ENCODE peak calls at places on chromosomes 3 and 15, in five cellular contexts. One of them, this sample, is unnamed.

GRCh38 chr3:124217542-124217941 is 225.6 kb upstream of the ROPN1 start:
- DNase-seq in H9: peak; percentile 71
- DNase-seq in mesendoderm: peak; percentile 84
- DNase-seq in IMR-90: peak; percentile 79
- DNase-seq in neuronal stem cell: peak; percentile 78
- DNase-seq in this sample: peak; percentile 72

GRCh38 chr3:46114324-46114988 is 87.2 kb upstream of the XCR1 start:
- DNase-seq in mesendoderm: peak; percentile 86
- DNase-seq in H9: no peak
- DNase-seq in neuronal stem cell: no peak
- DNase-seq in IMR-90: peak; percentile 76
- DNase-seq in this sample: peak; percentile 95

GRCh38 chr3:181637056-181637798 is 74.5 kb upstream of the SOX2 start:
- DNase-seq in neuronal stem cell: no peak
- DNase-seq in IMR-90: no peak
- DNase-seq in mesendoderm: no peak
- DNase-seq in H9: no peak
- DNase-seq in this sample: no peak

GRCh38 chr3:185070491-185071335 is 82.1 kb downstream of the C3orf70 start:
- DNase-seq in mesendoderm: peak; percentile 85
- DNase-seq in IMR-90: peak; percentile 25
- DNase-seq in H9: peak; percentile 87
- DNase-seq in neuronal stem cell: peak; percentile 6
- DNase-seq in this sample: no peak

GRCh38 chr3:122646146-122646988 is 34.3 kb upstream of the PARP14 start:
- DNase-seq in H9: no peak
- DNase-seq in neuronal stem cell: no peak
- DNase-seq in IMR-90: no peak
- DNase-seq in mesendoderm: no peak
- DNase-seq in this sample: no peak

GRCh38 chr15:98955331-98955730 is 52.3 kb downstream of the PGPEP1L start:
- DNase-seq in IMR-90: no peak
- DNase-seq in mesendoderm: no peak
- DNase-seq in H9: no peak
- DNase-seq in neuronal stem cell: no peak
- DNase-seq in this sample: no peak

GRCh38 chr3:56783644-56784451 is 17.9 kb downstream of the ARHGEF3 start:
- DNase-seq in IMR-90: peak; percentile 74
- DNase-seq in neuronal stem cell: no peak
- DNase-seq in mesendoderm: no peak
- DNase-seq in H9: no peak
- DNase-seq in this sample: peak; percentile 14

GRCh38 chr3:127565711-127566110 is 24.8 kb downstream of the TPRA1 start:
- DNase-seq in IMR-90: no peak
- DNase-seq in mesendoderm: peak; percentile 44
- DNase-seq in H9: no peak
- DNase-seq in neuronal stem cell: no peak
- DNase-seq in this sample: no peak

GRCh38 chr3:192367616-192368015 is 359.7 kb downstream of the FGF12 start:
- DNase-seq in IMR-90: no peak
- DNase-seq in mesendoderm: no peak
- DNase-seq in H9: no peak
- DNase-seq in neuronal stem cell: no peak
- DNase-seq in this sample: no peak

DNA sequence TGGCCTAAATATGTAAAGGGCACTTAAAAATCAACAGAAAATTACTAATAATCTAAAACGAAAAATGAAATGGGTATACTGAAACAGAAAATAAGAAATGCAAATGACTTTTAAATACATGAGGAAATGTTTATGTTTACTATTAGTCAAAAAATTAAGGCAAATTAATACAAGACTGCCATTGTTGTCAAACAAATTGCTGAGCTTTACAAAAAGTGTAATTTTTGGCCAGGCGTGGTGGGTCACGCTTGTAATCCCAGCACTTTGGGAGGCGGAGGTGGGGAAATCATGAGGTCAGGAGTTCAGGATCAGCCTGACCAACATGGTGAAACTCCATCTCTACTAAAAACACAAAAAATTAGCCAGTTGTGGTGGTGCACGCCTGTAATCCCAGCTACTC is 343.9 kb upstream of the SGO1 start:
- DNase-seq in neuronal stem cell: no peak
- DNase-seq in IMR-90: no peak
- DNase-seq in H9: no peak
- DNase-seq in mesendoderm: no peak
- DNase-seq in this sample: no peak
- H2BK120ac ChIP-seq in neuronal stem cell: no peak overlapping the region
- H2BK120ac ChIP-seq in IMR-90: no peak overlapping the region
- H2BK120ac ChIP-seq in H9: no peak overlapping the region
- H2BK120ac ChIP-seq in mesendoderm: no peak overlapping the region
- H2BK120ac ChIP-seq in this sample: no peak overlapping the region

GRCh38 chr15:73928971-73929627 is 2.8 kb downstream of the LOXL1 start:
- DNase-seq in IMR-90: no peak
- DNase-seq in mesendoderm: no peak
- DNase-seq in neuronal stem cell: no peak
- DNase-seq in H9: no peak
- DNase-seq in this sample: peak; percentile 31
- H3K18ac ChIP-seq in IMR-90: no peak overlapping the region
- H3K18ac ChIP-seq in mesendoderm: no peak overlapping the region
- H3K18ac ChIP-seq in neuronal stem cell: peak overlapping the region; percentile 35
- H3K18ac ChIP-seq in H9: no peak overlapping the region
- H3K18ac ChIP-seq in this sample: no peak overlapping the region

GRCh38 chr3:49641921-49642707 is 32.0 kb upstream of the APEH start:
- DNase-seq in IMR-90: no peak
- DNase-seq in mesendoderm: no peak
- DNase-seq in neuronal stem cell: no peak
- DNase-seq in H9: no peak
- DNase-seq in this sample: no peak

GRCh38 chr3:49641292-49641691 is 32.9 kb upstream of the APEH start:
- DNase-seq in neuronal stem cell: no peak
- DNase-seq in mesendoderm: no peak
- DNase-seq in H9: no peak
- DNase-seq in IMR-90: no peak
- DNase-seq in this sample: no peak

GRCh38 chr3:49639551-49639950 is 34.6 kb upstream of the APEH start:
- DNase-seq in H9: no peak
- DNase-seq in mesendoderm: no peak
- DNase-seq in neuronal stem cell: no peak
- DNase-seq in IMR-90: no peak
- DNase-seq in this sample: no peak

GRCh38 chr3:49636883-49637609 is 37.1 kb upstream of the APEH start:
- DNase-seq in IMR-90: no peak
- DNase-seq in H9: no peak
- DNase-seq in mesendoderm: no peak
- DNase-seq in neuronal stem cell: no peak
- DNase-seq in this sample: no peak

DNA sequence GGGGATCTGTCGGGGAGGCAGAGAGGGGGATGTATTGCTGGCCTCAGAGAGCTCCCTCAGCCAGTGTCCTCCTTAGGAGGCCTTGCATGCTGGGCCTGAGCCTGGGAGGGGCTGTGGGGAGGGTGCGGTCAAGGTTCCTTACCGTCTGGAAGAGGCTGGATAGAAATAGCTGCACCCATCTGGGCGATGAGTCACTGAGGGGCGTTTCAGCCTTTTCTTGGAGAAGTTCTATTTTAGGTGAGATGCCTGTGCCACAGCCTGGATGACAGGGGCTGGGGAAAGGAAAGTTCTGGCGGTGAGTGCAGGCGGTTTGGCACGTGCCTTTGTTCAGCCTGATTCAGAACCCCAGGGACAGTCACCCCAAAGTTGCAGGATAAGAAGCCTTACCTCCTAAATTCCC is 35.7 kb upstream of the APEH start:
- DNase-seq in mesendoderm: peak; percentile 20
- DNase-seq in neuronal stem cell: no peak
- DNase-seq in H9: no peak
- DNase-seq in IMR-90: peak; percentile 31
- DNase-seq in this sample: peak; percentile 55
- H2BK120ac ChIP-seq in mesendoderm: no peak overlapping the region
- H2BK120ac ChIP-seq in neuronal stem cell: no peak overlapping the region
- H2BK120ac ChIP-seq in H9: no peak overlapping the region
- H2BK120ac ChIP-seq in IMR-90: no peak overlapping the region
- H2BK120ac ChIP-seq in this sample: no peak overlapping the region

GRCh38 chr15:70158996-70159355 is 61.3 kb upstream of the TLE3 start:
- DNase-seq in IMR-90: no peak
- DNase-seq in H9: no peak
- DNase-seq in neuronal stem cell: no peak
- DNase-seq in mesendoderm: no peak
- DNase-seq in this sample: no peak

GRCh38 chr15:70158309-70158995 is 60.7 kb upstream of the TLE3 start:
- DNase-seq in H9: no peak
- DNase-seq in neuronal stem cell: no peak
- DNase-seq in mesendoderm: no peak
- DNase-seq in IMR-90: no peak
- DNase-seq in this sample: no peak

GRCh38 chr15:70159397-70160009 is 61.8 kb upstream of the TLE3 start:
- DNase-seq in neuronal stem cell: no peak
- DNase-seq in H9: no peak
- DNase-seq in IMR-90: no peak
- DNase-seq in mesendoderm: no peak
- DNase-seq in this sample: no peak

GRCh38 chr15:70160267-70160666 is 62.5 kb upstream of the TLE3 start:
- DNase-seq in IMR-90: no peak
- DNase-seq in neuronal stem cell: no peak
- DNase-seq in H9: no peak
- DNase-seq in mesendoderm: no peak
- DNase-seq in this sample: peak; percentile 34

GRCh38 chr15:70160803-70161565 is 63.3 kb upstream of the TLE3 start:
- DNase-seq in H9: no peak
- DNase-seq in neuronal stem cell: no peak
- DNase-seq in IMR-90: no peak
- DNase-seq in mesendoderm: no peak
- DNase-seq in this sample: no peak
- H3K18ac ChIP-seq in H9: no peak overlapping the region
- H3K18ac ChIP-seq in neuronal stem cell: peak overlapping the region; percentile 45
- H3K18ac ChIP-seq in IMR-90: no peak overlapping the region
- H3K18ac ChIP-seq in mesendoderm: no peak overlapping the region
- H3K18ac ChIP-seq in this sample: no peak overlapping the region

DNA sequence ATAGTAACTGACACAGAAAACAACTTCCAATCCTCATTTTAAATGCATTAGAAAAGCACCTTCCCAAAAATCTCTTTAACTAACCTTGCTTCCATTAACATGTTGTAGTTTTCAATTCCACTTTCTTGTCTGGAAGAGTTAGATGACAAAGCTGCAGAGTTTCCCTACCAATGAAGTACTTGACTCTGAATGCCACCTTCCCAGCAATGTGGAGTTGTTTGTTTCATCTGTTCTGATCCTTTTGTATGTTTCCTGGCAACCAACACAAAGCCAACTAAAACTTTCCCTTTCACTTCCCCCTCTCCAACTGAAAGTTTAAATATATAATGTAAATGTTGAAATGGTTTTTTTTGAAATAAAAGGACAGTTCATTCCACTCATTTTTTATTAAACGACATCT is at the start of gene WDR49:
- DNase-seq in H9: peak; percentile 49
- DNase-seq in IMR-90: no peak
- DNase-seq in neuronal stem cell: peak; percentile 61
- DNase-seq in mesendoderm: peak; percentile 76
- DNase-seq in this sample: no peak
- H2BK120ac ChIP-seq in H9: peak within 1 kb of the TSS; percentile 92
- H2BK120ac ChIP-seq in IMR-90: no peak within 1 kb of the TSS
- H2BK120ac ChIP-seq in neuronal stem cell: no peak within 1 kb of the TSS
- H2BK120ac ChIP-seq in mesendoderm: no peak within 1 kb of the TSS
- H2BK120ac ChIP-seq in this sample: no peak within 1 kb of the TSS

GRCh38 chr3:172644258-172644657 is 66.6 kb downstream of the NCEH1 start:
- DNase-seq in IMR-90: no peak
- DNase-seq in mesendoderm: no peak
- DNase-seq in neuronal stem cell: no peak
- DNase-seq in H9: no peak
- DNase-seq in this sample: peak; percentile 55
- H3K18ac ChIP-seq in IMR-90: no peak overlapping the region
- H3K18ac ChIP-seq in mesendoderm: no peak overlapping the region
- H3K18ac ChIP-seq in neuronal stem cell: no peak overlapping the region
- H3K18ac ChIP-seq in H9: no peak overlapping the region
- H3K18ac ChIP-seq in this sample: no peak overlapping the region